ENCODE peak calls at places on chromosomes 3 and 15, in six cellular contexts. One of them, this sample, is unnamed.

GRCh38 chr3:58073315-58074125 is 65.3 kb downstream of the FLNB start:
- DNase-seq in esophagus squamous epithelium: no peak
- DNase-seq in psoas muscle: no peak
- DNase-seq in stomach: no peak
- DNase-seq in mesenchymal stem cell: peak; percentile 88
- DNase-seq in uterus: no peak
- DNase-seq in this sample: no peak

GRCh38 chr15:45307230-45307924 is 55.3 kb downstream of the SLC28A2 start:
- DNase-seq in esophagus squamous epithelium: no peak
- DNase-seq in psoas muscle: no peak
- DNase-seq in stomach: no peak
- DNase-seq in mesenchymal stem cell: peak; percentile 43
- DNase-seq in uterus: no peak
- DNase-seq in this sample: no peak

GRCh38 chr3:94616833-94617232 is 554.0 kb downstream of the NSUN3 start:
- DNase-seq in esophagus squamous epithelium: no peak
- DNase-seq in psoas muscle: no peak
- DNase-seq in stomach: no peak
- DNase-seq in mesenchymal stem cell: peak; percentile 6
- DNase-seq in uterus: no peak
- DNase-seq in this sample: no peak

GRCh38 chr3:62329970-62330369 is 43.4 kb downstream of the FEZF2 start:
- DNase-seq in esophagus squamous epithelium: no peak
- DNase-seq in psoas muscle: no peak
- DNase-seq in stomach: no peak
- DNase-seq in mesenchymal stem cell: no peak
- DNase-seq in uterus: no peak
- DNase-seq in this sample: no peak

GRCh38 chr15:57375827-57376694 is at the start of gene CGNL1:
- DNase-seq in esophagus squamous epithelium: no peak
- DNase-seq in psoas muscle: peak; percentile 36
- DNase-seq in stomach: peak; percentile 71
- DNase-seq in mesenchymal stem cell: peak; percentile 23
- DNase-seq in uterus: peak; percentile 63
- DNase-seq in this sample: peak; percentile 74

GRCh38 chr3:42822828-42823227 is 13.6 kb downstream of the ACKR2 start:
- DNase-seq in esophagus squamous epithelium: no peak
- DNase-seq in psoas muscle: no peak
- DNase-seq in stomach: no peak
- DNase-seq in mesenchymal stem cell: no peak
- DNase-seq in uterus: no peak
- DNase-seq in this sample: no peak

GRCh38 chr15:36495464-36495863 is 84.0 kb upstream of the CDIN1 start:
- DNase-seq in esophagus squamous epithelium: no peak
- DNase-seq in psoas muscle: no peak
- DNase-seq in stomach: no peak
- DNase-seq in mesenchymal stem cell: no peak
- DNase-seq in uterus: no peak
- DNase-seq in this sample: no peak

GRCh38 chr15:34501131-34501530 is 63.5 kb upstream of the GOLGA8A start:
- DNase-seq in esophagus squamous epithelium: no peak
- DNase-seq in psoas muscle: no peak
- DNase-seq in stomach: no peak
- DNase-seq in mesenchymal stem cell: no peak
- DNase-seq in uterus: no peak
- DNase-seq in this sample: no peak

GRCh38 chr3:13552855-13553652 is 4.1 kb downstream of the FBLN2 start:
- DNase-seq in esophagus squamous epithelium: no peak
- DNase-seq in psoas muscle: no peak
- DNase-seq in stomach: no peak
- DNase-seq in mesenchymal stem cell: no peak
- DNase-seq in uterus: no peak
- DNase-seq in this sample: no peak

GRCh38 chr3:55412580-55412979 is 74.5 kb downstream of the WNT5A start:
- DNase-seq in esophagus squamous epithelium: no peak
- DNase-seq in psoas muscle: no peak
- DNase-seq in stomach: no peak
- DNase-seq in mesenchymal stem cell: no peak
- DNase-seq in uterus: no peak
- DNase-seq in this sample: no peak

GRCh38 chr3:111910806-111911205 is 51.7 kb downstream of the PHLDB2 start:
- DNase-seq in esophagus squamous epithelium: no peak
- DNase-seq in psoas muscle: no peak
- DNase-seq in stomach: no peak
- DNase-seq in mesenchymal stem cell: peak; percentile 81
- DNase-seq in uterus: no peak
- DNase-seq in this sample: no peak

GRCh38 chr15:67240235-67241131 is 14.0 kb downstream of the AAGAB start:
- DNase-seq in esophagus squamous epithelium: no peak
- DNase-seq in psoas muscle: no peak
- DNase-seq in stomach: peak; percentile 43
- DNase-seq in mesenchymal stem cell: no peak
- DNase-seq in uterus: no peak
- DNase-seq in this sample: no peak

GRCh38 chr3:188390347-188390718 is 236.4 kb downstream of the LPP start:
- DNase-seq in esophagus squamous epithelium: no peak
- DNase-seq in psoas muscle: no peak
- DNase-seq in stomach: no peak
- DNase-seq in mesenchymal stem cell: no peak
- DNase-seq in uterus: no peak
- DNase-seq in this sample: no peak
- H3K4me1 ChIP-seq in esophagus squamous epithelium: peaks cover 85% of the 10 kb centered on the region
- H3K4me1 ChIP-seq in psoas muscle: peaks cover 22% of the 10 kb centered on the region
- H3K4me1 ChIP-seq in stomach: peaks cover 5% of the 10 kb centered on the region
- H3K4me1 ChIP-seq in mesenchymal stem cell: peaks cover 3% of the 10 kb centered on the region
- H3K4me1 ChIP-seq in uterus: no peaks in the 10 kb centered on the region
- H3K4me1 ChIP-seq in this sample: peaks cover 36% of the 10 kb centered on the region

GRCh38 chr3:52195297-52195597 is 2.7 kb upstream of the ALAS1 start:
- DNase-seq in esophagus squamous epithelium: no peak
- DNase-seq in psoas muscle: no peak
- DNase-seq in stomach: no peak
- DNase-seq in mesenchymal stem cell: no peak
- DNase-seq in uterus: no peak
- DNase-seq in this sample: no peak
- H3K4me1 ChIP-seq in esophagus squamous epithelium: peaks cover 81% of the 10 kb centered on the region
- H3K4me1 ChIP-seq in psoas muscle: peaks cover 33% of the 10 kb centered on the region
- H3K4me1 ChIP-seq in stomach: peaks cover 72% of the 10 kb centered on the region
- H3K4me1 ChIP-seq in mesenchymal stem cell: peaks cover 20% of the 10 kb centered on the region
- H3K4me1 ChIP-seq in uterus: peaks cover 7% of the 10 kb centered on the region
- H3K4me1 ChIP-seq in this sample: peaks cover 38% of the 10 kb centered on the region

GRCh38 chr3:117651271-117651670 is 941.7 kb downstream of the TUSC7 start:
- DNase-seq in esophagus squamous epithelium: no peak
- DNase-seq in psoas muscle: no peak
- DNase-seq in stomach: no peak
- DNase-seq in mesenchymal stem cell: no peak
- DNase-seq in uterus: no peak
- DNase-seq in this sample: no peak

GRCh38 chr3:117660941-117661635 is 951.5 kb downstream of the TUSC7 start:
- DNase-seq in esophagus squamous epithelium: no peak
- DNase-seq in psoas muscle: no peak
- DNase-seq in stomach: no peak
- DNase-seq in mesenchymal stem cell: no peak
- DNase-seq in uterus: no peak
- DNase-seq in this sample: no peak

GRCh38 chr3:117657278-117657677 is 947.7 kb downstream of the TUSC7 start:
- DNase-seq in esophagus squamous epithelium: no peak
- DNase-seq in psoas muscle: no peak
- DNase-seq in stomach: no peak
- DNase-seq in mesenchymal stem cell: no peak
- DNase-seq in uterus: no peak
- DNase-seq in this sample: no peak

GRCh38 chr3:117661636-117662095 is 952.1 kb downstream of the TUSC7 start:
- DNase-seq in esophagus squamous epithelium: no peak
- DNase-seq in psoas muscle: no peak
- DNase-seq in stomach: no peak
- DNase-seq in mesenchymal stem cell: peak; percentile 17
- DNase-seq in uterus: no peak
- DNase-seq in this sample: no peak

GRCh38 chr3:117656391-117656790 is 946.8 kb downstream of the TUSC7 start:
- DNase-seq in esophagus squamous epithelium: no peak
- DNase-seq in psoas muscle: no peak
- DNase-seq in stomach: no peak
- DNase-seq in mesenchymal stem cell: no peak
- DNase-seq in uterus: no peak
- DNase-seq in this sample: no peak
- H3K4me1 ChIP-seq in esophagus squamous epithelium: no peaks in the 10 kb centered on the region
- H3K4me1 ChIP-seq in psoas muscle: no peaks in the 10 kb centered on the region
- H3K4me1 ChIP-seq in stomach: no peaks in the 10 kb centered on the region
- H3K4me1 ChIP-seq in mesenchymal stem cell: no peaks in the 10 kb centered on the region
- H3K4me1 ChIP-seq in uterus: no peaks in the 10 kb centered on the region
- H3K4me1 ChIP-seq in this sample: no peaks in the 10 kb centered on the region

GRCh38 chr3:53254190-53254809 is 1.5 kb downstream of the TKT start:
- DNase-seq in esophagus squamous epithelium: no peak
- DNase-seq in psoas muscle: no peak
- DNase-seq in stomach: no peak
- DNase-seq in mesenchymal stem cell: peak; percentile 40
- DNase-seq in uterus: no peak
- DNase-seq in this sample: no peak
- H3K4me1 ChIP-seq in esophagus squamous epithelium: peaks cover 71% of the 10 kb centered on the region
- H3K4me1 ChIP-seq in psoas muscle: peaks cover 43% of the 10 kb centered on the region
- H3K4me1 ChIP-seq in stomach: peaks cover 63% of the 10 kb centered on the region
- H3K4me1 ChIP-seq in mesenchymal stem cell: peaks cover 33% of the 10 kb centered on the region
- H3K4me1 ChIP-seq in uterus: peaks cover 12% of the 10 kb centered on the region
- H3K4me1 ChIP-seq in this sample: peaks cover 35% of the 10 kb centered on the region

GRCh38 chr3:30617069-30617468 is 10.7 kb downstream of the TGFBR2 start:
- DNase-seq in esophagus squamous epithelium: no peak
- DNase-seq in psoas muscle: no peak
- DNase-seq in stomach: no peak
- DNase-seq in mesenchymal stem cell: no peak
- DNase-seq in uterus: no peak
- DNase-seq in this sample: no peak

GRCh38 chr3:30614943-30615342 is 8.5 kb downstream of the TGFBR2 start:
- DNase-seq in esophagus squamous epithelium: no peak
- DNase-seq in psoas muscle: no peak
- DNase-seq in stomach: no peak
- DNase-seq in mesenchymal stem cell: no peak
- DNase-seq in uterus: no peak
- DNase-seq in this sample: no peak

GRCh38 chr3:30614373-30614772 is 8.0 kb downstream of the TGFBR2 start:
- DNase-seq in esophagus squamous epithelium: no peak
- DNase-seq in psoas muscle: no peak
- DNase-seq in stomach: no peak
- DNase-seq in mesenchymal stem cell: no peak
- DNase-seq in uterus: no peak
- DNase-seq in this sample: no peak

GRCh38 chr3:30616347-30617027 is 10.1 kb downstream of the TGFBR2 start:
- DNase-seq in esophagus squamous epithelium: no peak
- DNase-seq in psoas muscle: no peak
- DNase-seq in stomach: no peak
- DNase-seq in mesenchymal stem cell: no peak
- DNase-seq in uterus: no peak
- DNase-seq in this sample: no peak

DNA sequence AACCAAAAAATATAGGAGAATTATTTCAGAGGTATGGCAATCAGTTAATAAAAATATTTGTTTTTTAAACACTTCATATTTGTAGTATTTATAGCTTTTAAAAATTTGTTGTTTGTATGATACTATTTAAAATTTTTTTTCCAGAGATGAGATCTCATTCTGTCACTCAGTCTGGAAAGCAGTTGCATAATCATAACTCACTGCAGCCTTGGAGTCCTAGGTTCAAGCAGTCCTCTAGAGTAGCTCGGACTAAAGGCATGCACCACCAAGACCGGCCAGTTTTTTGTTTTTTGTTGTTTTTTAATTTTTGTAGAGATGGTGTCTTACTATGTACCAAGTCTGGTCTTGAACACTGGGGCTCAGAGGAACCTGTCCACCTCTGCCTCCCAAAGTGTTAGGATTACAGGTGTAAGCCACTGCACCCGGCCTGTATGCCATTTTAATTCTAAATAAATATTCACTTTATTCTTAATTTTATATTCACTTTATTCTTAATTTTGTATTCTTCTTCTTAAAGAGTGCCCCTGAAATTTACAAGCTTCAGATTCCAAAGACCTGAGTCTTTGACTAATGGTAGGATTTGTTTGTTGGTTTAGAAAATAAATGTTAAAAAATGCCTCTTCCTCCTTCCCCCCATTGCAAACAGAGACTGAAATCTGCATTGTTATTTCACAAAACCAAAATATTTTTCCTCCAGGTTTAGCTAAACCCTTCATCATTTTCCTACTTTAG is 9.4 kb downstream of the TGFBR2 start:
- DNase-seq in esophagus squamous epithelium: no peak
- DNase-seq in psoas muscle: no peak
- DNase-seq in stomach: no peak
- DNase-seq in mesenchymal stem cell: no peak
- DNase-seq in uterus: no peak
- DNase-seq in this sample: no peak
- H3K4me1 ChIP-seq in esophagus squamous epithelium: peaks cover 98% of the 10 kb centered on the region
- H3K4me1 ChIP-seq in psoas muscle: peaks cover 55% of the 10 kb centered on the region
- H3K4me1 ChIP-seq in stomach: peaks cover 55% of the 10 kb centered on the region
- H3K4me1 ChIP-seq in mesenchymal stem cell: peaks cover 7% of the 10 kb centered on the region
- H3K4me1 ChIP-seq in uterus: peaks cover 6% of the 10 kb centered on the region
- H3K4me1 ChIP-seq in this sample: peaks cover 96% of the 10 kb centered on the region

GRCh38 chr3:36905545-36905944 is 39.3 kb downstream of the TRANK1 start:
- DNase-seq in esophagus squamous epithelium: no peak
- DNase-seq in psoas muscle: no peak
- DNase-seq in stomach: no peak
- DNase-seq in mesenchymal stem cell: no peak
- DNase-seq in uterus: no peak
- DNase-seq in this sample: no peak
- H3K4me1 ChIP-seq in esophagus squamous epithelium: peaks cover 35% of the 10 kb centered on the region
- H3K4me1 ChIP-seq in psoas muscle: no peaks in the 10 kb centered on the region
- H3K4me1 ChIP-seq in stomach: peaks cover 24% of the 10 kb centered on the region
- H3K4me1 ChIP-seq in mesenchymal stem cell: peaks cover 4% of the 10 kb centered on the region
- H3K4me1 ChIP-seq in uterus: no peaks in the 10 kb centered on the region
- H3K4me1 ChIP-seq in this sample: peaks cover 5% of the 10 kb centered on the region

DNA sequence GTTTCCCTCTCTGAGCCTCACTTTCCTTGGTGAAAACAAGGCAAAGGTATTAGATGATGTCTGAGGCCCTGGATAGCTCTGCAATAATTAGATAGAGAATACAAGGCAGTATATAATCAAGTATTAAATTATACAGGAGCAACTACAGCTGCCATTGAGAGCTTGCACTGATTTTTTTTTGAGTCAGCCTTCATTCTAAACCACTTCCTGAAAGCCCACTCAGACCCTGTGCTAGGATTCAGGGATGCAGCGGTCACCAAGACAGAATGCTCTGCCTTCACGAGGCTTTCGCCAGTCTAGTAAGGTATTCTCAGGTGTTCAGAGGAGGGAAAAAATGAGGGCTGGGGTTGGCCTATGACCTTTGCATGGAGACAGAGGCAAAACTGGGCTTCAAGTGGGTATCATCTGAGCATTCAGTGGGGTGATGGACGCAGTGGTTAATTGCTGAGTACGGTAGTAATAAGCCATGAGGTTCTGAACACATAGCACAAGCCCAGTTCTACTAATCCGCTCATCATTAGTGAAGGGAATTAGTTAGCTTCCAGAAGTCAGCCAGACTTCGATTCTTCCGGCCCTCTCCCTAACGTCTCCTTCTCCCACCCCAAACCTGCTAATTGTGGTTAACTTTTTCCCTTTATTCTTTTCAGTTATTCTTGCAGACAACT is 3.6 kb downstream of the VGLL4 start:
- DNase-seq in esophagus squamous epithelium: no peak
- DNase-seq in psoas muscle: no peak
- DNase-seq in stomach: no peak
- DNase-seq in mesenchymal stem cell: no peak
- DNase-seq in uterus: no peak
- DNase-seq in this sample: no peak
- H3K4me1 ChIP-seq in esophagus squamous epithelium: peaks cover 92% of the 10 kb centered on the region
- H3K4me1 ChIP-seq in psoas muscle: peaks cover 62% of the 10 kb centered on the region
- H3K4me1 ChIP-seq in stomach: peaks cover 51% of the 10 kb centered on the region
- H3K4me1 ChIP-seq in mesenchymal stem cell: peaks cover 17% of the 10 kb centered on the region
- H3K4me1 ChIP-seq in uterus: peaks cover 35% of the 10 kb centered on the region
- H3K4me1 ChIP-seq in this sample: peaks cover 62% of the 10 kb centered on the region